ENCODE peak calls at places on chromosomes 4 and X, in nine cellular contexts. V is gastrocnemius medialis, M is ovary, D is heart left ventricle, R is prostate gland, I is right lobe of liver, F is endothelial cell of umbilical vein, Q is body of pancreas, Y is uterus. B is an unnamed sample.
A peak's percentile ranks its signal among the peaks of the same experiment; 100 is the strongest.

GRCh38 chrX:24145340-24146186 is 4.0 kb upstream of the ZFX start:
- DNase-seq in D (no peak), I (no peak), R (no peak), Q (no peak), V (no peak), F (peak; percentile 48), M (no peak), Y (no peak), B (no peak)

GRCh38 chrX:16022580-16023170 is 100.7 kb upstream of the GRPR start:
- DNase-seq in Y (no peak), V (no peak), R (no peak), F (peak; percentile 61), D (no peak), I (no peak), M (no peak), Q (no peak), B (no peak)

GRCh38 chrX:126064901-126065541 is 101.1 kb downstream of the DCAF12L2 start:
- DNase-seq in R (no peak), V (no peak), M (no peak), I (no peak), Y (no peak), Q (no peak), F (no peak), D (no peak), B (no peak)

GRCh38 chr4:168744021-168744420 is 247.2 kb downstream of the PALLD start:
- DNase-seq in M (no peak), V (no peak), Y (no peak), D (no peak), I (no peak), Q (no peak), R (no peak), F (peak; percentile 27), B (no peak)

GRCh38 chr4:78345237-78345636 is 206.3 kb upstream of the ANXA3 start:
- DNase-seq in D (no peak), R (no peak), Y (no peak), F (no peak), Q (no peak), M (no peak), I (no peak), V (no peak), B (no peak)

GRCh38 chrX:68995780-68996551 is 167.1 kb downstream of the EFNB1 start:
- DNase-seq in D (peak; percentile 74), F (peak; percentile 65), V (no peak), M (peak; percentile 71), I (no peak), Q (peak; percentile 26), Y (peak; percentile 75), R (no peak), B (peak; percentile 40)

GRCh38 chr4:127204326-127204725 is 428.4 kb upstream of the INTU start:
- DNase-seq in F (no peak), Y (no peak), R (no peak), M (no peak), Q (no peak), V (no peak), D (no peak), I (no peak), B (no peak)

GRCh38 chrX:77442728-77443127 is 4.5 kb upstream of the FGF16 start:
- DNase-seq in Y (no peak), I (no peak), V (no peak), F (peak; percentile 96), D (no peak), Q (no peak), R (no peak), M (no peak), B (peak; percentile 57)

GRCh38 chrX:138897621-138898492 is 186.3 kb upstream of the FGF13 start:
- DNase-seq in I (no peak), D (no peak), R (no peak), M (no peak), Y (no peak), Q (no peak), V (no peak), F (no peak), B (no peak)

GRCh38 chr4:2304321-2304876 is 42.5 kb upstream of the MXD4 start:
- DNase-seq in Q (no peak), D (no peak), V (no peak), R (no peak), M (no peak), I (no peak), Y (no peak), F (no peak), B (no peak)

GRCh38 chr4:164313899-164314298 is 440.0 kb upstream of the SMIM31 start:
- DNase-seq in V (no peak), Q (no peak), Y (no peak), R (no peak), F (no peak), M (no peak), I (no peak), D (no peak), B (no peak)

GRCh38 chr4:13483142-13484044 is 747 bp downstream of the RAB28 start:
- DNase-seq in I (no peak), F (peak; percentile 77), R (peak; percentile 27), V (peak; percentile 3), M (no peak), Q (peak; percentile 36), D (peak; percentile 33), Y (peak; percentile 47), B (peak; percentile 48)

GRCh38 chrX:29225670-29226069 is 638.4 kb downstream of the IL1RAPL1 start:
- DNase-seq in M (no peak), Y (no peak), R (no peak), V (no peak), F (no peak), D (no peak), I (no peak), Q (no peak), B (no peak)

GRCh38 chr4:1492636-1493539 is 86.6 kb upstream of the NKX1-1 start:
- DNase-seq in Q (no peak), F (no peak), M (no peak), I (peak; percentile 31), D (no peak), R (no peak), V (no peak), Y (no peak), B (no peak)

GRCh38 chr4:125529071-125529470 is 214.3 kb downstream of the FAT4 start:
- DNase-seq in R (no peak), V (no peak), Y (no peak), M (no peak), D (no peak), F (no peak), Q (no peak), I (no peak), B (no peak)

GRCh38 chr4:153521995-153522799 is 56.0 kb downstream of the TMEM131L start:
- DNase-seq in Y (no peak), D (no peak), V (no peak), F (no peak), M (no peak), R (no peak), Q (no peak), I (no peak), B (no peak)

GRCh38 chr4:112266823-112267222 is 18.9 kb downstream of the TIFA start:
- DNase-seq in F (peak; percentile 50), D (no peak), M (no peak), Y (no peak), Q (no peak), R (no peak), V (no peak), I (no peak), B (no peak)

GRCh38 chrX:107630031-107630689 is 1.9 kb downstream of the PRPS1 start:
- DNase-seq in V (no peak), R (no peak), Y (no peak), I (no peak), F (no peak), M (no peak), Q (no peak), D (no peak), B (no peak)

GRCh38 chr4:8906668-8906970 is 35.0 kb upstream of the HMX1 start:
- DNase-seq in R (no peak), Q (no peak), F (no peak), V (no peak), M (no peak), D (no peak), Y (no peak), I (no peak), B (no peak)

GRCh38 chr4:144645621-144646522 is at the start of gene HHIP:
- DNase-seq in M (peak; percentile 77), V (no peak), F (peak; percentile 88), Q (peak; percentile 33), I (peak; percentile 47), D (peak; percentile 21), Y (peak; percentile 24), R (no peak), B (no peak)
- TF ChIP-seq POLR2A in M (no peak), V (no peak), F (peak; percentile 98), Q (peak; percentile 48), I (peak; percentile 34), D (no peak), Y (peak; percentile 39), R (no peak), B (no peak)

GRCh38 chr4:184810720-184811119 is 15.0 kb downstream of the ACSL1 start:
- DNase-seq in D (no peak), Q (no peak), I (peak; percentile 82), Y (no peak), F (no peak), R (no peak), M (no peak), V (peak; percentile 93), B (peak; percentile 55)
- H3K4me1 ChIP-seq in D (peaks cover 96% of the 10 kb centered on the region), Q (peaks cover 69% of the 10 kb centered on the region), I (peaks cover 78% of the 10 kb centered on the region), Y (no peaks in the 10 kb centered on the region), F (peaks cover 9% of the 10 kb centered on the region), R (peaks cover 27% of the 10 kb centered on the region), M (peaks cover 7% of the 10 kb centered on the region), V (peaks cover 85% of the 10 kb centered on the region), B (peaks cover 54% of the 10 kb centered on the region)

DNA sequence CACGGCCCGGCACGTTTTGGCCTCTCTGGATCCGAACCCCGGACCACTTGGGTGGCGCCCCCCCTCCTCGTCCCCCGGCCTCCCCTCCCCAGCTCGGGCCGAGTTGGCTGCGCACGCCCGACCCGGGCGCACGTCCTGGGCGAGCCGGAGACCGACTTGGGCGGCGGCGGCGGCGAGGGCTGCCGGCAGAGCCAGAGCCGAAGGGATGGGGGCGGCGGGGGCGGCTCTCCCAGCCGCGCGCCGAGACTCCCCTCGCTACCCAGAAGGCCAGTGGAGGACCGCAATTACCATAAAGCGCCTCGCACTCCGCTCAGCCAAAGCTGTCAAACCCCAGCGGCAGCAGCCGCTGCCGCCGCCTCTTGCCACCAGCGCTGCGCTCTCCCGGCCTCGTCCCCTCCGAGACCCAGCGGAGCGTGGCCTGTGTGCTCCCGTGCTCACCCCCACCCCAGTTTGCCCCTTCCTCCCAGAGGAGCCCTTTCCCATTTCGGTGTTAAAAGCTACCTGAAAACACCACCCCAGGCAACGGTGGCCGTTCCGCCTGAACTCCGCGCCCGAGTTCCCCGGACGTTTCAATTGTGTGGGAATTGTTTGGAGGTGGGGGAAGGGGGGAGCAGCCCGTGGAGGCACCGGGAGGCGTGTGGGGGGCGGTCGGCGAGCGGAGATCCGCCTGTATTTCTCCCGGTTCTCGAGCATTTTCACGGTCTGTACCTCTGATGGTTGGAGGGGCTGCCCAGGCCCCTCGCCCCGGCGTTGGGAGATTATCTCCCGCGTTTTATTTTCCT is 697 bp upstream of the BCOR start:
- DNase-seq in I (peak; percentile 55), Y (peak; percentile 45), D (peak; percentile 42), F (peak; percentile 40), M (peak; percentile 59), R (peak; percentile 31), Q (peak; percentile 69), V (no peak), B (peak; percentile 53)
- TF ChIP-seq POLR2A in I (peak; percentile 47), Y (no peak), D (no peak), F (no peak), M (no peak), R (no peak), Q (peak; percentile 63), V (peak; percentile 63), B (peak; percentile 18)

DNA sequence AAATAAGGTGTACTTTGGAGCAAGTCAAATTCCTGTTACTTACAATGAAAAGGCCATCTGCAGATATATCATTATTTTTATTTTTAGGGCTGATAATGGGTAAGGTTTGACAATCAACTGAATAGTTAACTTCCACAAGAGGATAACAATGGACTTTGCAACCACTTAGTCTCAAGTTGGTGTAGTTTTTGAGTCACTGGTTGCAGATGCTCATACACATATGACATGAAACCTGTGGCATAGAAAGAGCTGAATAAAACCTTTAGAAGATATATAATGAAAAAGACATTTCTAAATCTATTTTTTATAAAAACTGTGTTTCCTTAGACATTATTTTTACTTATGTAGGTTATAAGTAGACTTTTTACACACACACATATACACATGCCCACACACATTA is 2110.9 kb downstream of the PCDH7 start:
- DNase-seq in R (no peak), F (no peak), D (no peak), V (no peak), M (no peak), I (no peak), Q (no peak), Y (no peak), B (no peak)
- H3K4me1 ChIP-seq in R (no peaks in the 10 kb centered on the region), F (no peaks in the 10 kb centered on the region), D (no peaks in the 10 kb centered on the region), V (no peaks in the 10 kb centered on the region), M (no peaks in the 10 kb centered on the region), I (no peaks in the 10 kb centered on the region), Q (no peaks in the 10 kb centered on the region), Y (no peaks in the 10 kb centered on the region), B (no peaks in the 10 kb centered on the region)